ENCODE peak calls at places on chromosome 21, in ten cellular contexts. One of them, this sample, is unnamed.

GRCh38 chr21:36745459-36745858 is 46.5 kb downstream of the SIM2 start:
- DNase-seq in activated CD4-positive, alpha-beta T cell treated with anti-CD3 and anti-CD28 coated beads, Interleukin-2, amount 50 U/mL, for 4 hours: no peak
- DNase-seq in stomach: no peak
- DNase-seq in H54: no peak
- DNase-seq in SW 1271: no peak
- DNase-seq in foreskin keratinocyte: no peak
- DNase-seq in mammary epithelial cell: no peak
- DNase-seq in psoas muscle: no peak
- DNase-seq in NCI-H1930: no peak
- DNase-seq in progenitor cell of endocrine pancreas: no peak
- DNase-seq in this sample: no peak

GRCh38 chr21:28283652-28284490 is 708.8 kb downstream of the LTN1 start:
- DNase-seq in stomach: no peak
- DNase-seq in foreskin keratinocyte: no peak
- DNase-seq in NCI-H1930: no peak
- DNase-seq in psoas muscle: no peak
- DNase-seq in H54: no peak
- DNase-seq in activated CD4-positive, alpha-beta T cell treated with anti-CD3 and anti-CD28 coated beads, Interleukin-2, amount 50 U/mL, for 4 hours: no peak
- DNase-seq in mammary epithelial cell: no peak
- DNase-seq in SW 1271: no peak
- DNase-seq in progenitor cell of endocrine pancreas: no peak
- DNase-seq in this sample: no peak

GRCh38 chr21:43352568-43353281 is 74.2 kb downstream of the SIK1 start:
- DNase-seq in H54: peak; percentile 54
- DNase-seq in progenitor cell of endocrine pancreas: no peak
- DNase-seq in foreskin keratinocyte: no peak
- DNase-seq in stomach: no peak
- DNase-seq in SW 1271: peak; percentile 4
- DNase-seq in mammary epithelial cell: no peak
- DNase-seq in activated CD4-positive, alpha-beta T cell treated with anti-CD3 and anti-CD28 coated beads, Interleukin-2, amount 50 U/mL, for 4 hours: no peak
- DNase-seq in psoas muscle: no peak
- DNase-seq in NCI-H1930: no peak
- DNase-seq in this sample: no peak

GRCh38 chr21:42395910-42396625 is at the start of gene TMPRSS3:
- DNase-seq in psoas muscle: no peak
- DNase-seq in SW 1271: no peak
- DNase-seq in progenitor cell of endocrine pancreas: no peak
- DNase-seq in foreskin keratinocyte: peak; percentile 9
- DNase-seq in activated CD4-positive, alpha-beta T cell treated with anti-CD3 and anti-CD28 coated beads, Interleukin-2, amount 50 U/mL, for 4 hours: no peak
- DNase-seq in stomach: peak; percentile 46
- DNase-seq in H54: no peak
- DNase-seq in NCI-H1930: no peak
- DNase-seq in mammary epithelial cell: peak; percentile 57
- DNase-seq in this sample: no peak

GRCh38 chr21:16419188-16419874 is 689.5 kb downstream of the USP25 start:
- DNase-seq in psoas muscle: peak; percentile 50
- DNase-seq in stomach: peak; percentile 81
- DNase-seq in SW 1271: no peak
- DNase-seq in foreskin keratinocyte: peak; percentile 66
- DNase-seq in activated CD4-positive, alpha-beta T cell treated with anti-CD3 and anti-CD28 coated beads, Interleukin-2, amount 50 U/mL, for 4 hours: no peak
- DNase-seq in H54: no peak
- DNase-seq in progenitor cell of endocrine pancreas: no peak
- DNase-seq in mammary epithelial cell: peak; percentile 50
- DNase-seq in NCI-H1930: no peak
- DNase-seq in this sample: no peak

GRCh38 chr21:25888711-25889110 is 153.9 kb downstream of the GABPA start:
- DNase-seq in foreskin keratinocyte: no peak
- DNase-seq in SW 1271: no peak
- DNase-seq in NCI-H1930: no peak
- DNase-seq in activated CD4-positive, alpha-beta T cell treated with anti-CD3 and anti-CD28 coated beads, Interleukin-2, amount 50 U/mL, for 4 hours: no peak
- DNase-seq in psoas muscle: no peak
- DNase-seq in progenitor cell of endocrine pancreas: no peak
- DNase-seq in H54: no peak
- DNase-seq in stomach: no peak
- DNase-seq in mammary epithelial cell: no peak
- DNase-seq in this sample: no peak

GRCh38 chr21:34159617-34159883 is 86.2 kb downstream of the MRPS6 start:
- DNase-seq in mammary epithelial cell: no peak
- DNase-seq in H54: no peak
- DNase-seq in SW 1271: no peak
- DNase-seq in stomach: no peak
- DNase-seq in progenitor cell of endocrine pancreas: no peak
- DNase-seq in NCI-H1930: no peak
- DNase-seq in psoas muscle: no peak
- DNase-seq in activated CD4-positive, alpha-beta T cell treated with anti-CD3 and anti-CD28 coated beads, Interleukin-2, amount 50 U/mL, for 4 hours: no peak
- DNase-seq in foreskin keratinocyte: no peak
- DNase-seq in this sample: no peak

GRCh38 chr21:33481314-33481943 is 1.7 kb upstream of the TMEM50B start:
- DNase-seq in SW 1271: no peak
- DNase-seq in activated CD4-positive, alpha-beta T cell treated with anti-CD3 and anti-CD28 coated beads, Interleukin-2, amount 50 U/mL, for 4 hours: no peak
- DNase-seq in foreskin keratinocyte: no peak
- DNase-seq in stomach: no peak
- DNase-seq in H54: no peak
- DNase-seq in psoas muscle: no peak
- DNase-seq in NCI-H1930: no peak
- DNase-seq in progenitor cell of endocrine pancreas: no peak
- DNase-seq in mammary epithelial cell: no peak
- DNase-seq in this sample: no peak

GRCh38 chr21:44636209-44637017 is 743 bp upstream of the KRTAP10-10 start:
- DNase-seq in SW 1271: no peak
- DNase-seq in activated CD4-positive, alpha-beta T cell treated with anti-CD3 and anti-CD28 coated beads, Interleukin-2, amount 50 U/mL, for 4 hours: no peak
- DNase-seq in psoas muscle: no peak
- DNase-seq in H54: no peak
- DNase-seq in foreskin keratinocyte: no peak
- DNase-seq in progenitor cell of endocrine pancreas: no peak
- DNase-seq in stomach: peak; percentile 23
- DNase-seq in NCI-H1930: no peak
- DNase-seq in mammary epithelial cell: no peak
- DNase-seq in this sample: peak; percentile 48

GRCh38 chr21:41068411-41069304 is 99.3 kb upstream of the BACE2 start:
- DNase-seq in SW 1271: peak; percentile 5
- DNase-seq in NCI-H1930: peak; percentile 90
- DNase-seq in stomach: peak; percentile 89
- DNase-seq in foreskin keratinocyte: peak; percentile 71
- DNase-seq in psoas muscle: peak; percentile 79
- DNase-seq in H54: peak; percentile 81
- DNase-seq in activated CD4-positive, alpha-beta T cell treated with anti-CD3 and anti-CD28 coated beads, Interleukin-2, amount 50 U/mL, for 4 hours: peak; percentile 46
- DNase-seq in progenitor cell of endocrine pancreas: peak; percentile 90
- DNase-seq in mammary epithelial cell: peak; percentile 65
- DNase-seq in this sample: peak; percentile 93

GRCh38 chr21:15211491-15212133 is 146.8 kb upstream of the NRIP1 start:
- DNase-seq in H54: no peak
- DNase-seq in NCI-H1930: no peak
- DNase-seq in psoas muscle: no peak
- DNase-seq in stomach: no peak
- DNase-seq in activated CD4-positive, alpha-beta T cell treated with anti-CD3 and anti-CD28 coated beads, Interleukin-2, amount 50 U/mL, for 4 hours: no peak
- DNase-seq in SW 1271: no peak
- DNase-seq in foreskin keratinocyte: no peak
- DNase-seq in progenitor cell of endocrine pancreas: no peak
- DNase-seq in mammary epithelial cell: no peak
- DNase-seq in this sample: no peak

GRCh38 chr21:14523234-14523633 is 22.9 kb downstream of the SAMSN1 start:
- DNase-seq in mammary epithelial cell: no peak
- DNase-seq in psoas muscle: peak; percentile 12
- DNase-seq in H54: no peak
- DNase-seq in NCI-H1930: no peak
- DNase-seq in foreskin keratinocyte: peak; percentile 15
- DNase-seq in SW 1271: no peak
- DNase-seq in stomach: no peak
- DNase-seq in progenitor cell of endocrine pancreas: no peak
- DNase-seq in activated CD4-positive, alpha-beta T cell treated with anti-CD3 and anti-CD28 coated beads, Interleukin-2, amount 50 U/mL, for 4 hours: peak; percentile 23
- DNase-seq in this sample: no peak

GRCh38 chr21:33020558-33021100 is 5.1 kb upstream of the OLIG2 start:
- DNase-seq in foreskin keratinocyte: no peak
- DNase-seq in psoas muscle: no peak
- DNase-seq in NCI-H1930: no peak
- DNase-seq in progenitor cell of endocrine pancreas: no peak
- DNase-seq in activated CD4-positive, alpha-beta T cell treated with anti-CD3 and anti-CD28 coated beads, Interleukin-2, amount 50 U/mL, for 4 hours: no peak
- DNase-seq in H54: no peak
- DNase-seq in mammary epithelial cell: no peak
- DNase-seq in stomach: no peak
- DNase-seq in SW 1271: no peak
- DNase-seq in this sample: no peak